ENCODE peak calls at places on chromosomes 11 and 22, in five cellular contexts. A is neuronal stem cell, J is IMR-90, Q is H9, D is mesenchymal stem cell. C is an unnamed sample.

GRCh38 chr11:66933508-66933907 is 24.7 kb downstream of the PC start:
- DNase-seq in A (no peak), J (no peak), Q (no peak), D (no peak), C (peak)

GRCh38 chr11:94583213-94583884 is 16.2 kb downstream of the PIWIL4 start:
- DNase-seq in A (no peak), J (no peak), Q (no peak), D (no peak), C (no peak)

GRCh38 chr11:82733444-82734119 is at the start of gene FAM181B:
- DNase-seq in A (peak), J (no peak), Q (peak), D (peak), C (peak)

GRCh38 chr11:11909727-11910126 is 68.0 kb downstream of the USP47 start:
- DNase-seq in A (no peak), J (peak), Q (no peak), D (peak), C (no peak)

GRCh38 chr11:65059959-65060824 is 1.8 kb upstream of the NAALADL1 start:
- DNase-seq in A (no peak), J (peak), Q (no peak), D (peak), C (no peak)

GRCh38 chr22:48045369-48045768 is 1282.9 kb downstream of the TBC1D22A start:
- DNase-seq in A (no peak), J (no peak), Q (no peak), D (no peak), C (no peak)

GRCh38 chr22:33887173-33887572 is 33.1 kb downstream of the LARGE1 start:
- DNase-seq in A (no peak), J (no peak), Q (no peak), D (no peak), C (peak)

GRCh38 chr11:59654893-59655292 is 13.9 kb downstream of the PATL1 start:
- DNase-seq in A (no peak), J (no peak), Q (no peak), D (no peak), C (no peak)

GRCh38 chr22:19629331-19629719 is 85.0 kb upstream of the SEPTIN5 start:
- DNase-seq in A (no peak), J (no peak), Q (peak), D (no peak), C (no peak)

GRCh38 chr22:35022291-35022690 is 43.7 kb upstream of the ISX start:
- DNase-seq in A (no peak), J (no peak), Q (no peak), D (no peak), C (no peak)
- H2BK120ac ChIP-seq in A (no peak), J (no peak), Q (no peak), D (no peak), C (no peak)

DNA sequence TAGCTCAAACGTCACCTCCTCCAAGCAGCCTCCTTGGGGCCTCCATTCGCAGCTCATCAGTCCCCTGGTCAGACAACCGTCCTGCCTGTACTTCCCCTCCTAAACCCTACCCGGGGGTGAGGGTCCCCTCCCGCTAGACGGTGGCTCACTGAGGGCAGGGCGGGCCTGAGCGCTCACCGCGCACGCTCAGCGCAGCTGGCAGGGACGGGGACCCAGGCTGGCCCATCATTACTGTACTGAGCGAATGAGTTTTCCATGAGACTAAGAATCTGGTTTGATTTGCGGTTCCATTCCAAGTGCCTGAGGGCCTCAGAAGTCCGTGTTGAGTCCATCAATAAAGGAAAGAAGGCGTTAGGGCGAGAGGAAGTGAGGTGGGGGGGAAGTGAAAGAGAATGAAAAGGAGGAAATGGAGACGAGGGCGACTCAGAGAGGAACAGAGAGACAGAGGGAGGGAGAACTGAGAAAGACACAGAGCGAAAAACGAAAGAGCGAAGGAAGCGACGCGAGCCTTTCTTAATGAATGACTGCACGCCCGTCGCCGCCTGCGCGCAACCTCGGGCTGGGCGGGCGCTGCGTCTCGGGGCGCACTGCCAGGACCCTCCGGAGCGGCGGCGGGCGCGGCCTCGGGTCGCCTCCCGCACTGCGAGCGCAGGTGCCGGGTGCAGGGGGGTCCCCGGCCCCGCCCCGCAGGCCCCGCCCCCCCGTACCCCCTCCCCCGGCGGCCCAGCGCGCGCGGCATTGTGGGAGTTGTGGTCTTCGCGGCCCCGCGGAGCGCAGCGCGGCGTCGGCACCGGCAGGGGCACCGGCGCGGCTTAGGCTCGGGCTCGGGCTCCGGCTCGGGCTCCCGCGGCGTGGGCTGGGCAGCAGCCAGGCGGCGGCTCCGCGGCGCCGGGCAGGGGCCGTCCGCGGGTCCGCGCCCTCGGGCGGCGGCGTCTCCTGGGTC is at the start of gene ASPHD2:
- DNase-seq in A (peak), J (peak), Q (peak), D (peak), C (peak)
- H2BK120ac ChIP-seq in A (no peak), J (peak), Q (no peak), D (no peak), C (no peak)

GRCh38 chr11:71453021-71453910 is at the start of gene NADSYN1:
- DNase-seq in A (peak), J (peak), Q (peak), D (peak), C (peak)

GRCh38 chr11:71453911-71454304 is 905 bp downstream of the NADSYN1 start:
- DNase-seq in A (no peak), J (no peak), Q (no peak), D (no peak), C (no peak)

GRCh38 chr11:71451596-71452353 is 1.2 kb upstream of the NADSYN1 start:
- DNase-seq in A (no peak), J (no peak), Q (peak), D (no peak), C (peak)

GRCh38 chr11:71450507-71450906 is 2.3 kb upstream of the DHCR7 start:
- DNase-seq in A (no peak), J (no peak), Q (no peak), D (no peak), C (no peak)

GRCh38 chr11:71452354-71453020 is 516 bp upstream of the NADSYN1 start:
- DNase-seq in A (no peak), J (peak), Q (peak), D (peak), C (peak)
- H2BK120ac ChIP-seq in A (no peak), J (no peak), Q (no peak), D (no peak), C (no peak)

GRCh38 chr11:4092031-4092430 is 2.6 kb upstream of the RRM1 start:
- DNase-seq in A (no peak), J (no peak), Q (no peak), D (no peak), C (no peak)

GRCh38 chr11:4090258-4090657 is 4.3 kb upstream of the RRM1 start:
- DNase-seq in A (no peak), J (no peak), Q (no peak), D (no peak), C (no peak)

GRCh38 chr11:4095509-4096230 is 1.1 kb downstream of the RRM1 start:
- DNase-seq in A (no peak), J (peak), Q (no peak), D (peak), C (peak)

GRCh38 chr11:4094348-4095291 is at the start of gene RRM1:
- DNase-seq in A (peak), J (peak), Q (peak), D (peak), C (peak)

GRCh38 chr11:4093519-4094347 is 866 bp upstream of the RRM1 start:
- DNase-seq in A (no peak), J (no peak), Q (no peak), D (no peak), C (no peak)
- H2BK120ac ChIP-seq in A (no peak), J (peak), Q (no peak), D (no peak), C (no peak)

GRCh38 chr11:75328426-75329277 is 22.8 kb downstream of the ARRB1 start:
- DNase-seq in A (peak), J (peak), Q (peak), D (peak), C (peak)

GRCh38 chr11:75326439-75326810 is 25.0 kb downstream of the ARRB1 start:
- DNase-seq in A (no peak), J (no peak), Q (no peak), D (no peak), C (no peak)

GRCh38 chr11:75333807-75334140 is 17.7 kb downstream of the ARRB1 start:
- DNase-seq in A (no peak), J (no peak), Q (no peak), D (no peak), C (no peak)

GRCh38 chr11:75333022-75333806 is 18.2 kb downstream of the ARRB1 start:
- DNase-seq in A (no peak), J (no peak), Q (no peak), D (no peak), C (no peak)

GRCh38 chr11:75330279-75330678 is 21.2 kb downstream of the ARRB1 start:
- DNase-seq in A (no peak), J (peak), Q (no peak), D (peak), C (no peak)
- H2BK120ac ChIP-seq in A (no peak), J (peak), Q (no peak), D (peak), C (peak)

GRCh38 chr11:119319702-119320592 is 3.0 kb upstream of the MCAM start:
- DNase-seq in A (no peak), J (no peak), Q (no peak), D (no peak), C (peak)
- H2BK120ac ChIP-seq in A (peak), J (peak), Q (no peak), D (peak), C (peak)

DNA sequence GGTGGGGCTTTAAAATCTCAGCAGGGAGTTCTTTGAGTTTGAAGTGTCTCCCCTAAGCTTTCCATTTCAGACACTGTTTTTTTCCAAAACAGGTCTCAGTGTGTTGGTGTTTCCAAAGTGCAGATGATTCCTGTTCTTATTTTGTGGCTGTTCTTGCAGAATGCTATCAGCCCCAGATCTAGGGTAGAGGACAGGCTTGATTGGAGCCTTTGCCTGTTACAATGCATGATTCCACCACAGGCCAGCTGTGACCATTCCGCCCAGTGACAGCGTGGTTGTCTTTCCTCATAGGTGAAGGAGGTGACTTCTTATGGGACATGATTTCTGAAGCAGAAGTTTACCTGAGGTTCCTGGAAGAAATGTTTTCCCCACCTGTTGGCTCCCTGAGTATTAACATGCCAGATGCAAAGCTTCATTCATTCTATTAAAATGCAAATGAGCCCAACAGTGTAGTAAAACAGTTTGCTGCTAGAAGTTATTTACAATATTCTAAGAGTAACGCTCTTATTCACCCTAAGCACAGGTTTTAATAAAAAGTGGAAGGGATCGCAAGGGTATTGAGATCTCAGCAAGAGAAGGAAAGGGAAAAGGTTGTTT is 36.9 kb upstream of the BIRC3 start:
- DNase-seq in A (no peak), J (no peak), Q (no peak), D (no peak), C (no peak)
- H2BK120ac ChIP-seq in A (no peak), J (peak), Q (no peak), D (no peak), C (no peak)